ENCODE peak calls at places on chromosomes 16 and 17, in six cellular contexts. W is upper lobe of right lung; O is naive thymus-derived CD4-positive, alpha-beta T cell; K is stomach; V is SJCRH30; H is endothelial cell of umbilical vein. N is an unnamed sample.

GRCh38 chr16:49932449-49932848 is 76.5 kb upstream of the ZNF423 start:
- DNase-seq in W (no peak), H (no peak), O (no peak), K (no peak), V (no peak), N (no peak)

GRCh38 chr17:67218385-67218950 is 26.5 kb downstream of the HELZ start:
- DNase-seq in V (no peak), O (no peak), K (no peak), H (no peak), W (no peak), N (no peak)

GRCh38 chr16:70777973-70778406 is 23.0 kb downstream of the VAC14 start:
- DNase-seq in W (peak; percentile 12), H (no peak), O (no peak), K (no peak), V (peak; percentile 74), N (peak; percentile 47)

GRCh38 chr17:6589266-6589946 is 33.1 kb upstream of the PITPNM3 start:
- DNase-seq in H (no peak), V (no peak), K (no peak), O (no peak), W (no peak), N (no peak)

GRCh38 chr17:47998044-47998443 is 27.1 kb downstream of the CDK5RAP3 start:
- DNase-seq in H (no peak), K (no peak), W (no peak), V (no peak), O (no peak), N (no peak)

GRCh38 chr17:80682372-80682771 is 137.7 kb downstream of the RPTOR start:
- DNase-seq in K (no peak), O (no peak), V (no peak), H (no peak), W (no peak), N (no peak)

GRCh38 chr16:87956169-87956770 is 5.0 kb downstream of the BANP start:
- DNase-seq in V (no peak), H (peak; percentile 49), O (peak; percentile 70), W (no peak), K (no peak), N (no peak)

GRCh38 chr16:20830372-20830771 is 24.0 kb downstream of the REXO5 start:
- DNase-seq in V (no peak), K (no peak), O (no peak), W (no peak), H (no peak), N (no peak)

GRCh38 chr17:76528528-76529223 is 8.8 kb downstream of the CYGB start:
- DNase-seq in H (no peak), K (no peak), W (no peak), O (no peak), V (no peak), N (no peak)

GRCh38 chr17:59607817-59608403 is 11.8 kb upstream of the CLTC start:
- DNase-seq in K (no peak), V (peak; percentile 20), H (no peak), O (no peak), W (no peak), N (peak; percentile 47)

GRCh38 chr16:19481291-19481690 is 40.6 kb downstream of the GDE1 start:
- DNase-seq in W (no peak), K (no peak), H (no peak), V (no peak), O (no peak), N (no peak)

GRCh38 chr16:47586121-47586520 is 125.0 kb downstream of the PHKB start:
- DNase-seq in H (no peak), W (no peak), K (no peak), O (no peak), V (no peak), N (no peak)

GRCh38 chr17:39751016-39751543 is 13.3 kb downstream of the GRB7 start:
- DNase-seq in K (no peak), H (no peak), O (no peak), W (no peak), V (no peak), N (no peak)

GRCh38 chr16:2296662-2297505 is 29.0 kb upstream of the RNPS1 start:
- DNase-seq in W (peak; percentile 68), K (peak; percentile 47), O (no peak), V (peak; percentile 67), H (peak; percentile 31), N (peak; percentile 33)

GRCh38 chr17:7884581-7885356 is 3.8 kb upstream of the CHD3 start:
- DNase-seq in K (peak; percentile 28), V (no peak), W (peak; percentile 77), H (no peak), O (no peak), N (peak; percentile 15)

GRCh38 chr17:77874303-77875050 is 84.0 kb upstream of the TNRC6C start:
- DNase-seq in V (no peak), K (no peak), H (no peak), W (peak; percentile 3), O (no peak), N (no peak)

GRCh38 chr16:56193951-56194726 is 2.9 kb downstream of the GNAO1 start:
- DNase-seq in V (no peak), K (peak; percentile 67), H (peak; percentile 68), O (peak; percentile 69), W (peak; percentile 87), N (peak; percentile 77)

DNA sequence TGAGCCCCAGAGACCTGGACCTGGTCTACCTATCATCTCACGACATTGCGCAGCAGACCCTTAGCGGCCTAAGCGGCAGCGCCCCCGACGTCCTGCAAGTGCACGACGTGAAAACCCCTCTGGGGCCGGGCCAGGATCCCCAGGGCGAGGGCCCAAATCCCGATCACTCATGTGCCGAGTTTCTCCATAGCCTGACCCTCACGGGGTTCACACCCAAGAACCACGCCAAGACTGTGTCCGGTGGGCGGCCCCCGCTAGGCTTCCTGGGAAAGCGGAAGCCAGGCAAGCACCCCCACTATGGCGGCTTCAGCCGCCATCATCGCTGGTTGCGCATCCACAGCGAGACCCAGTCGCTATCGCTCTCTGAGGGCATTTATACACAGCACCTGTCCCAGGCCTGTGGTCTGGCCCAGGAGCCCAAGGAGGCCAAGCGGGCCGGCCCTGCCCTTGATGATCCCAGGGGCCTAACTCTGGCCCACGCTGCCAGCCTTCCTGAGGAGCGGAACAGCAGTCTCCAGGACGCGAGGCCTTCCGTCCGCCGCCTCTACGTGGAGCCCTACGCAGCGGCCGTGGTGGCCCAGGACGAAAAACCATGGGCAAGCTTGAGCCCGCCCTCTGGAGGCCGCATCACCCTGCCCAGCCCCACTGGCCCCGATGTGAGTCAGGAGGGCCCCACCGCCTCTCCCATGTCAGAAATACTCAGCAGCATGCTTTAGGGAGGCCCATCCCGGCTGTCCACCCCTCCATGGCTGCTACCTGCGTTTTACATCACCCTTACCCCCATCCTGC is 82.8 kb upstream of the NOG start:
- DNase-seq in O (no peak), V (no peak), H (no peak), K (no peak), W (no peak), N (no peak)
- H3K4me1 ChIP-seq in O (no peaks in the 10 kb centered on the region), V (no peaks in the 10 kb centered on the region), H (no peaks in the 10 kb centered on the region), K (no peaks in the 10 kb centered on the region), W (no peaks in the 10 kb centered on the region), N (no peaks in the 10 kb centered on the region)

DNA sequence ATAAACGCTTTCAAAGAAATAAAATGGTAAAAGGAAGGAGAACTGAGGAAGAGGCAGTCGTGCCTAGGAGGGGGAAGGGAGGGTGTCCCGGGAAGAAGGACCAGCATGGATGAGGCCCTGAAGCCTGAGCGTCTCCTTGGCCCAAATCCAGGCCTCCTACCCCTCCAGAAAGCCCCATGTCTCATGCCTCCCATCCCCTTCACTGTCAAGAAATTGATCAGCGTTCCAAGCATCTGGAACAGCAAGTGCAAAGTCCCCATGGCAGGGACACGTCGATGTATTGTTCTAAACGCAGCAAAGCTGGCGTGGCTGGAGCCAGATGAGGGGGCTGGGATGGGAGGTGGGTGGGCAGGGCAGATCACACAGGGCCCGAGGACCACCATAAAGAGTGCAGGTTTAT is 22.6 kb downstream of the SEC14L5 start:
- DNase-seq in H (no peak), O (no peak), V (no peak), W (no peak), K (no peak), N (no peak)
- H3K4me3 ChIP-seq in H (no peak overlapping the region), O (no peak overlapping the region), V (no peak overlapping the region), W (no peak overlapping the region), K (no peak overlapping the region), N (no peak overlapping the region)

GRCh38 chr17:57442401-57442823 is 186.1 kb downstream of the MSI2 start:
- DNase-seq in H (no peak), O (no peak), V (peak; percentile 40), W (no peak), K (no peak), N (no peak)
- H3K4me1 ChIP-seq in H (peaks cover 21% of the 10 kb centered on the region), O (peaks cover 31% of the 10 kb centered on the region), V (peaks cover 74% of the 10 kb centered on the region), W (peaks cover 11% of the 10 kb centered on the region), K (peaks cover 36% of the 10 kb centered on the region), N (peaks cover 32% of the 10 kb centered on the region)

DNA sequence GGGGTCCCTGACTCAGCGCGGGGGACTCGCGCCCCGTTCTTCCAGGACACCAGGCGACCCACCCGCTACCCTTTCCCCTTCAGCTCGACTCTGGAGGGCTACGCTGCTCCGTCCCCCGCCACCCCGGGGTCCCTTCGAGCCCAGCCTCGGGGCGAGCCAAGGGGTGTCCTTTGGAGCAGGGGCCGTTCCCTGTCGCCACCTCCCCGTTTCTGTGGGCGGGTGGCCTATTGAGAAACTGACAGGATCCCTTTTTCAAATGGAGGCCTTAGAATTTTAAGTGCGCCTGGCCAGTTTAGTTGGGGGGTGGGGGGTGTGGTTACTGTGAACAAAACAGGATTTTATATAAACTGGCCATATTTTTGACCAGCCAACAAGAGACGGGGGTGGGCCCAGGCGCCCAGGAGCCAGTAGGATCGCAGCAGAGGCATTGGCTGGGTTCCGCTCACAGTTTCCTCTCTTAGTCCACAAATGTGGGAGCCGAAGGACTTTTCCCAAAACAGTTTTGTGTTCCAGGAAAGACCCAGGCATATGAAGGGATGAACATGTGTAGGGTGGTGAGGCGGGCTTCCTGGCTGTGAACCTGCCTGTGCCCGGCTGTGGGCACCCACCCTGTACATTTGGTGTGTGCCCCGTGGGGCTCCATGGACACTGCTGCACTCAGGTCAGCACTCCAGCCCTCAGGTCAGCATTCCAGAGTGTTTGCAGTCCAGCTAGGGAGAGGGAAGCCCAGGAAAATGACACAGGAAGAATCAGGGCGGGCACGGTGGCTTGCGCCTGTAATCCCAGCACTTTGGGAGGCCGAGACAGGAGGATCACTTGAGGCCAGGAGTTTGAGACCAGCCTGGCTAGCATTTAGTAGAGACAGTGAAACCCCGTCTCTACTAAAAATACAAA is 722 bp upstream of the TIMP2 start:
- DNase-seq in O (no peak), V (peak; percentile 87), K (peak; percentile 45), W (peak; percentile 86), H (peak; percentile 85), N (peak; percentile 39)
- H3K4me3 ChIP-seq in O (no peak overlapping the region), V (peak overlapping the region; percentile 69), K (peak overlapping the region; percentile 86), W (peak overlapping the region; percentile 62), H (peak overlapping the region; percentile 17), N (peak overlapping the region; percentile 70)

DNA sequence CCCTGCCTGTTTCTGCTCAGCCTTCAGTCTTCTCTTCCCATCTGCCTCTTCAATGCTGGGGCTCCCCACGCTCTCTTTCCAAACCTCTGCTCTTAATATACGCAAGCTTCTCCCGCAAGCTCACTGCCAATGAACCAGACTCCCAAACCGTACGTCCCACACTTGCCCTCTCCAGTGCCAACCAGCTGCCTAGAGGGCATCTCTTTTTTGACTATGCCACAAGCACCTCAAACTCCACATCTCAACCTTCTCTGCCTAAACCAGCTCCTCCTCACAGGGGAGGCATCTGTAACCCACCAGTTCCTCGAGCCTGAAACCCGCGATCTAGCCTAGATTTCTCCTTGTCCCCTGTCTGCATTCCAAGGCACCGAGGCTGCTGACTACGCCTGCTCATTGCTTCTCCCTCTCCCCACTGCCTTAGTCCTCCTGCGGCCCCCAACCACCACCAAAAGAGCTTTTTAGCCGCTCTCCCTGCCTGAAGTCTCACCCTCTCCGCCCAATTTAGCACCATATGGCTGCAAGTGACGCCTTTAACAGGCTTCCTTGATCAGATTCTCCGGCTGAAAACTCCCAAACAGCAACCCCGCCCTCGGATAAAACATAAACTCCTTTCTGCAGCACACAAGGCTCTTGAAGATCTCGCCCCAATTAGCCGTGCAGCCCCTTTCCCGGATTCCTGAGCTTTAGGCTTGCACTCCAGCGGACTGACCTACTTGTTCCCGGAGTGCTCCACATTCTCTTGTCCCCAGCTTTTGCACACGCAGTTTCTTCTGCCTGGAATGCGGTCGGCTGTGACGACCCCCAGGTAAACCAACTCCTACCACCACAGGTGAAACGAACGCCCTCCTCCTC is 1.5 kb downstream of the GGA2 start:
- DNase-seq in K (no peak), H (peak; percentile 38), V (peak; percentile 22), W (no peak), O (no peak), N (peak; percentile 37)
- H3K4me1 ChIP-seq in K (peaks cover 64% of the 10 kb centered on the region), H (peaks cover 15% of the 10 kb centered on the region), V (peaks cover 24% of the 10 kb centered on the region), W (peaks cover 38% of the 10 kb centered on the region), O (peaks cover 53% of the 10 kb centered on the region), N (peaks cover 27% of the 10 kb centered on the region)